ENCODE peak calls at places on chromosomes 7 and 10, in nine cellular contexts. One of them, this sample, is unnamed.

GRCh38 chr7:65463184-65463583 is 89.5 kb downstream of the ZNF92 start:
- DNase-seq in BE2C: no peak
- DNase-seq in CD8-positive, alpha-beta memory T cell: no peak
- DNase-seq in SJSA1: no peak
- DNase-seq in cardiac fibroblast: no peak
- DNase-seq in endothelial cell of umbilical vein: no peak
- DNase-seq in epithelial cell of esophagus: peak; percentile 27
- DNase-seq in tibial nerve: no peak
- DNase-seq in GM12865: no peak
- DNase-seq in this sample: no peak

GRCh38 chr10:11213156-11213555 is 195.5 kb downstream of the CELF2 start:
- DNase-seq in GM12865: no peak
- DNase-seq in epithelial cell of esophagus: no peak
- DNase-seq in endothelial cell of umbilical vein: peak; percentile 6
- DNase-seq in cardiac fibroblast: no peak
- DNase-seq in BE2C: no peak
- DNase-seq in SJSA1: no peak
- DNase-seq in tibial nerve: no peak
- DNase-seq in CD8-positive, alpha-beta memory T cell: no peak
- DNase-seq in this sample: no peak

GRCh38 chr10:75553550-75553949 is 122.1 kb downstream of the LRMDA start:
- DNase-seq in GM12865: no peak
- DNase-seq in cardiac fibroblast: no peak
- DNase-seq in BE2C: no peak
- DNase-seq in epithelial cell of esophagus: no peak
- DNase-seq in CD8-positive, alpha-beta memory T cell: no peak
- DNase-seq in endothelial cell of umbilical vein: no peak
- DNase-seq in tibial nerve: no peak
- DNase-seq in SJSA1: no peak
- DNase-seq in this sample: peak; percentile 55

GRCh38 chr7:36814311-36814710 is 90.0 kb upstream of the AOAH start:
- DNase-seq in BE2C: no peak
- DNase-seq in endothelial cell of umbilical vein: no peak
- DNase-seq in GM12865: no peak
- DNase-seq in SJSA1: no peak
- DNase-seq in epithelial cell of esophagus: no peak
- DNase-seq in cardiac fibroblast: no peak
- DNase-seq in CD8-positive, alpha-beta memory T cell: no peak
- DNase-seq in tibial nerve: no peak
- DNase-seq in this sample: no peak

GRCh38 chr10:100183482-100183881 is 2.3 kb downstream of the ERLIN1 start:
- DNase-seq in GM12865: no peak
- DNase-seq in BE2C: no peak
- DNase-seq in cardiac fibroblast: peak; percentile 6
- DNase-seq in tibial nerve: no peak
- DNase-seq in SJSA1: no peak
- DNase-seq in endothelial cell of umbilical vein: no peak
- DNase-seq in epithelial cell of esophagus: peak; percentile 95
- DNase-seq in CD8-positive, alpha-beta memory T cell: no peak
- DNase-seq in this sample: peak; percentile 86

GRCh38 chr7:158165711-158166110 is 421.9 kb downstream of the PTPRN2 start:
- DNase-seq in epithelial cell of esophagus: no peak
- DNase-seq in BE2C: no peak
- DNase-seq in GM12865: no peak
- DNase-seq in tibial nerve: no peak
- DNase-seq in CD8-positive, alpha-beta memory T cell: no peak
- DNase-seq in SJSA1: peak; percentile 40
- DNase-seq in endothelial cell of umbilical vein: no peak
- DNase-seq in cardiac fibroblast: no peak
- DNase-seq in this sample: no peak

GRCh38 chr10:82394122-82394521 is 519.1 kb downstream of the NRG3 start:
- DNase-seq in CD8-positive, alpha-beta memory T cell: no peak
- DNase-seq in SJSA1: no peak
- DNase-seq in cardiac fibroblast: no peak
- DNase-seq in BE2C: peak; percentile 66
- DNase-seq in endothelial cell of umbilical vein: peak; percentile 39
- DNase-seq in epithelial cell of esophagus: no peak
- DNase-seq in GM12865: no peak
- DNase-seq in tibial nerve: no peak
- DNase-seq in this sample: no peak

GRCh38 chr7:119594956-119595355 is 678.0 kb upstream of the KCND2 start:
- DNase-seq in endothelial cell of umbilical vein: no peak
- DNase-seq in SJSA1: no peak
- DNase-seq in BE2C: no peak
- DNase-seq in CD8-positive, alpha-beta memory T cell: no peak
- DNase-seq in cardiac fibroblast: no peak
- DNase-seq in epithelial cell of esophagus: no peak
- DNase-seq in GM12865: no peak
- DNase-seq in tibial nerve: no peak
- DNase-seq in this sample: no peak

GRCh38 chr7:128167316-128167691 is 73.8 kb upstream of the LEP start:
- DNase-seq in cardiac fibroblast: peak; percentile 53
- DNase-seq in CD8-positive, alpha-beta memory T cell: no peak
- DNase-seq in BE2C: peak; percentile 57
- DNase-seq in SJSA1: no peak
- DNase-seq in epithelial cell of esophagus: peak; percentile 50
- DNase-seq in tibial nerve: no peak
- DNase-seq in endothelial cell of umbilical vein: no peak
- DNase-seq in GM12865: no peak
- DNase-seq in this sample: peak; percentile 39

GRCh38 chr10:87646192-87646909 is 13.3 kb upstream of the PAPSS2 start:
- DNase-seq in cardiac fibroblast: no peak
- DNase-seq in CD8-positive, alpha-beta memory T cell: no peak
- DNase-seq in tibial nerve: no peak
- DNase-seq in endothelial cell of umbilical vein: no peak
- DNase-seq in epithelial cell of esophagus: no peak
- DNase-seq in SJSA1: no peak
- DNase-seq in BE2C: no peak
- DNase-seq in GM12865: no peak
- DNase-seq in this sample: no peak

GRCh38 chr10:77898323-77899079 is 28.1 kb downstream of the DLG5 start:
- DNase-seq in epithelial cell of esophagus: peak; percentile 98
- DNase-seq in SJSA1: no peak
- DNase-seq in GM12865: peak; percentile 20
- DNase-seq in cardiac fibroblast: no peak
- DNase-seq in BE2C: peak; percentile 43
- DNase-seq in CD8-positive, alpha-beta memory T cell: no peak
- DNase-seq in endothelial cell of umbilical vein: peak; percentile 18
- DNase-seq in tibial nerve: no peak
- DNase-seq in this sample: no peak

GRCh38 chr10:74743401-74743800 is 83.0 kb upstream of the KAT6B start:
- DNase-seq in CD8-positive, alpha-beta memory T cell: no peak
- DNase-seq in GM12865: no peak
- DNase-seq in epithelial cell of esophagus: peak; percentile 18
- DNase-seq in endothelial cell of umbilical vein: no peak
- DNase-seq in cardiac fibroblast: no peak
- DNase-seq in SJSA1: no peak
- DNase-seq in BE2C: no peak
- DNase-seq in tibial nerve: no peak
- DNase-seq in this sample: no peak

GRCh38 chr10:122459586-122460273 is 1.6 kb upstream of the HTRA1 start:
- DNase-seq in CD8-positive, alpha-beta memory T cell: no peak
- DNase-seq in SJSA1: peak; percentile 31
- DNase-seq in tibial nerve: no peak
- DNase-seq in endothelial cell of umbilical vein: no peak
- DNase-seq in GM12865: no peak
- DNase-seq in epithelial cell of esophagus: no peak
- DNase-seq in BE2C: no peak
- DNase-seq in cardiac fibroblast: peak; percentile 79
- DNase-seq in this sample: no peak

GRCh38 chr7:134752006-134752760 is 27.3 kb upstream of the CALD1 start:
- DNase-seq in BE2C: no peak
- DNase-seq in endothelial cell of umbilical vein: peak; percentile 29
- DNase-seq in tibial nerve: no peak
- DNase-seq in GM12865: no peak
- DNase-seq in epithelial cell of esophagus: peak; percentile 84
- DNase-seq in SJSA1: no peak
- DNase-seq in cardiac fibroblast: peak; percentile 71
- DNase-seq in CD8-positive, alpha-beta memory T cell: no peak
- DNase-seq in this sample: no peak

GRCh38 chr7:134744569-134744968 is 34.9 kb upstream of the CALD1 start:
- DNase-seq in SJSA1: no peak
- DNase-seq in CD8-positive, alpha-beta memory T cell: no peak
- DNase-seq in tibial nerve: no peak
- DNase-seq in GM12865: no peak
- DNase-seq in epithelial cell of esophagus: no peak
- DNase-seq in endothelial cell of umbilical vein: no peak
- DNase-seq in cardiac fibroblast: no peak
- DNase-seq in BE2C: no peak
- DNase-seq in this sample: no peak

GRCh38 chr7:134755422-134756022 is 23.9 kb upstream of the CALD1 start:
- DNase-seq in GM12865: peak; percentile 33
- DNase-seq in CD8-positive, alpha-beta memory T cell: peak; percentile 2
- DNase-seq in BE2C: peak; percentile 26
- DNase-seq in tibial nerve: peak; percentile 68
- DNase-seq in SJSA1: no peak
- DNase-seq in endothelial cell of umbilical vein: peak; percentile 54
- DNase-seq in epithelial cell of esophagus: peak; percentile 57
- DNase-seq in cardiac fibroblast: peak; percentile 65
- DNase-seq in this sample: no peak

GRCh38 chr7:134747326-134747725 is 32.1 kb upstream of the CALD1 start:
- DNase-seq in SJSA1: no peak
- DNase-seq in endothelial cell of umbilical vein: peak; percentile 31
- DNase-seq in CD8-positive, alpha-beta memory T cell: no peak
- DNase-seq in tibial nerve: no peak
- DNase-seq in cardiac fibroblast: no peak
- DNase-seq in BE2C: no peak
- DNase-seq in epithelial cell of esophagus: no peak
- DNase-seq in GM12865: no peak
- DNase-seq in this sample: no peak

GRCh38 chr7:134750083-134751062 is 29.1 kb upstream of the CALD1 start:
- DNase-seq in tibial nerve: peak; percentile 58
- DNase-seq in SJSA1: peak; percentile 61
- DNase-seq in endothelial cell of umbilical vein: peak; percentile 51
- DNase-seq in epithelial cell of esophagus: peak; percentile 63
- DNase-seq in BE2C: peak; percentile 64
- DNase-seq in cardiac fibroblast: peak; percentile 52
- DNase-seq in GM12865: peak; percentile 74
- DNase-seq in CD8-positive, alpha-beta memory T cell: peak; percentile 52
- DNase-seq in this sample: peak; percentile 53
- H3K4me3 ChIP-seq in tibial nerve: no peak overlapping the region
- H3K4me3 ChIP-seq in SJSA1: no peak overlapping the region
- H3K4me3 ChIP-seq in endothelial cell of umbilical vein: no peak overlapping the region
- H3K4me3 ChIP-seq in epithelial cell of esophagus: no peak overlapping the region
- H3K4me3 ChIP-seq in BE2C: no peak overlapping the region
- H3K4me3 ChIP-seq in cardiac fibroblast: no peak overlapping the region
- H3K4me3 ChIP-seq in GM12865: no peak overlapping the region
- H3K4me3 ChIP-seq in CD8-positive, alpha-beta memory T cell: no peak overlapping the region
- H3K4me3 ChIP-seq in this sample: no peak overlapping the region

DNA sequence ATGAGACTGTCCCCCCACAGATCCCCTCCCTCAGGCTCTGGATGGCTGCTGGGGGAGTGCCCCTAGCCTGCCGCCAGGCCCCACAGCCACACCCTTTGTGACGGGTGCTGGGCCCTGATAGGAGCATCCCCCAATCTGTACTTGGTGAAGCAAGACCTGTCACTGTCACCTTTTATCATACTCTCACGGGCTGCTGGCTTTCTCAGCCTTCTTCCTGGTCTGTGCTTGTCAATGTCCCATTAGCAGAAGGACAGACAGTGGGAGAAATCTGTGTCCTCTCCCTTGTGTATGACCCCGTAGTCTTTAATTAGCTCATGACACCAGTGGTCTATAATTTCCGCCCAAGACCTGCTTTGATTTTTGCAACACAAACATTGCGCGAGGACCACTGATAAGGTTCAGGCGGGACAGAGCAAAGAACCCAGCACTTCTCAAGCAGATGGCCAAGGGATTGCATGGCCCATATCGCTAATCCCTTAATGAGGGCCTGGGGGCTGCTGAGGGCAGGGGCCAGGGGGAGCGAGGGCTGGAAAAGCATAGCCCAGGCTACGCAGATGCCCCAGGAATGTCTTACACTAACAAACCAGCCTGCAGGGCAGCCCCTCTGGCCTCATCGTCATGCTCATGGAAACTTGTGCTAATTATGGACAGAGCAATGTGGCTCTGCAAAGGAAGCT is 127.8 kb downstream of the PTPN20 start:
- DNase-seq in BE2C: peak; percentile 61
- DNase-seq in epithelial cell of esophagus: no peak
- DNase-seq in SJSA1: no peak
- DNase-seq in CD8-positive, alpha-beta memory T cell: no peak
- DNase-seq in endothelial cell of umbilical vein: no peak
- DNase-seq in GM12865: no peak
- DNase-seq in cardiac fibroblast: no peak
- DNase-seq in tibial nerve: no peak
- DNase-seq in this sample: no peak
- H3K4me3 ChIP-seq in BE2C: no peak overlapping the region
- H3K4me3 ChIP-seq in epithelial cell of esophagus: no peak overlapping the region
- H3K4me3 ChIP-seq in SJSA1: no peak overlapping the region
- H3K4me3 ChIP-seq in CD8-positive, alpha-beta memory T cell: no peak overlapping the region
- H3K4me3 ChIP-seq in endothelial cell of umbilical vein: no peak overlapping the region
- H3K4me3 ChIP-seq in GM12865: no peak overlapping the region
- H3K4me3 ChIP-seq in cardiac fibroblast: no peak overlapping the region
- H3K4me3 ChIP-seq in tibial nerve: no peak overlapping the region
- H3K4me3 ChIP-seq in this sample: no peak overlapping the region

GRCh38 chr10:29635711-29636144 is 957 bp upstream of the SVIL start:
- DNase-seq in tibial nerve: no peak
- DNase-seq in SJSA1: peak; percentile 67
- DNase-seq in cardiac fibroblast: peak; percentile 65
- DNase-seq in BE2C: no peak
- DNase-seq in CD8-positive, alpha-beta memory T cell: peak; percentile 6
- DNase-seq in endothelial cell of umbilical vein: peak; percentile 57
- DNase-seq in epithelial cell of esophagus: no peak
- DNase-seq in GM12865: peak; percentile 32
- DNase-seq in this sample: no peak
- H3K4me3 ChIP-seq in tibial nerve: no peak overlapping the region
- H3K4me3 ChIP-seq in SJSA1: no peak overlapping the region
- H3K4me3 ChIP-seq in cardiac fibroblast: no peak overlapping the region
- H3K4me3 ChIP-seq in BE2C: no peak overlapping the region
- H3K4me3 ChIP-seq in CD8-positive, alpha-beta memory T cell: no peak overlapping the region
- H3K4me3 ChIP-seq in endothelial cell of umbilical vein: no peak overlapping the region
- H3K4me3 ChIP-seq in epithelial cell of esophagus: no peak overlapping the region
- H3K4me3 ChIP-seq in GM12865: no peak overlapping the region
- H3K4me3 ChIP-seq in this sample: no peak overlapping the region

GRCh38 chr10:124081547-124082140 is 11.8 kb downstream of the CHST15 start:
- DNase-seq in endothelial cell of umbilical vein: no peak
- DNase-seq in SJSA1: no peak
- DNase-seq in epithelial cell of esophagus: no peak
- DNase-seq in cardiac fibroblast: no peak
- DNase-seq in GM12865: no peak
- DNase-seq in CD8-positive, alpha-beta memory T cell: no peak
- DNase-seq in BE2C: peak; percentile 85
- DNase-seq in tibial nerve: no peak
- DNase-seq in this sample: no peak

GRCh38 chr10:124083740-124084397 is 9.5 kb downstream of the CHST15 start:
- DNase-seq in BE2C: no peak
- DNase-seq in endothelial cell of umbilical vein: no peak
- DNase-seq in CD8-positive, alpha-beta memory T cell: no peak
- DNase-seq in tibial nerve: no peak
- DNase-seq in epithelial cell of esophagus: no peak
- DNase-seq in cardiac fibroblast: no peak
- DNase-seq in SJSA1: no peak
- DNase-seq in GM12865: no peak
- DNase-seq in this sample: no peak

GRCh38 chr10:124084693-124085092 is 8.7 kb downstream of the CHST15 start:
- DNase-seq in tibial nerve: no peak
- DNase-seq in cardiac fibroblast: no peak
- DNase-seq in CD8-positive, alpha-beta memory T cell: no peak
- DNase-seq in BE2C: no peak
- DNase-seq in GM12865: no peak
- DNase-seq in endothelial cell of umbilical vein: no peak
- DNase-seq in epithelial cell of esophagus: no peak
- DNase-seq in SJSA1: no peak
- DNase-seq in this sample: no peak

GRCh38 chr10:124083047-124083739 is 10.2 kb downstream of the CHST15 start:
- DNase-seq in GM12865: no peak
- DNase-seq in tibial nerve: no peak
- DNase-seq in BE2C: no peak
- DNase-seq in endothelial cell of umbilical vein: no peak
- DNase-seq in cardiac fibroblast: no peak
- DNase-seq in SJSA1: no peak
- DNase-seq in epithelial cell of esophagus: no peak
- DNase-seq in CD8-positive, alpha-beta memory T cell: no peak
- DNase-seq in this sample: no peak

GRCh38 chr10:124082555-124082954 is 10.8 kb downstream of the CHST15 start:
- DNase-seq in epithelial cell of esophagus: no peak
- DNase-seq in GM12865: no peak
- DNase-seq in BE2C: no peak
- DNase-seq in CD8-positive, alpha-beta memory T cell: no peak
- DNase-seq in tibial nerve: no peak
- DNase-seq in endothelial cell of umbilical vein: no peak
- DNase-seq in cardiac fibroblast: no peak
- DNase-seq in SJSA1: no peak
- DNase-seq in this sample: no peak
- H3K4me3 ChIP-seq in epithelial cell of esophagus: no peak overlapping the region
- H3K4me3 ChIP-seq in GM12865: no peak overlapping the region
- H3K4me3 ChIP-seq in BE2C: no peak overlapping the region
- H3K4me3 ChIP-seq in CD8-positive, alpha-beta memory T cell: no peak overlapping the region
- H3K4me3 ChIP-seq in tibial nerve: no peak overlapping the region
- H3K4me3 ChIP-seq in endothelial cell of umbilical vein: no peak overlapping the region
- H3K4me3 ChIP-seq in cardiac fibroblast: no peak overlapping the region
- H3K4me3 ChIP-seq in SJSA1: no peak overlapping the region
- H3K4me3 ChIP-seq in this sample: no peak overlapping the region

This sample was measured in HL-60.